ENCODE peak calls at places on chromosomes 13 and 19, in seven cellular contexts. One of them, this sample, is unnamed.

GRCh38 chr19:40267601-40267997 is 17.5 kb downstream of the AKT2 start:
- DNase-seq in adrenal gland: no peak
- DNase-seq in pancreas: no peak
- DNase-seq in ascending aorta: no peak
- DNase-seq in foreskin fibroblast: no peak
- DNase-seq in cardiac fibroblast: no peak
- DNase-seq in Peyer's patch: no peak
- DNase-seq in this sample: no peak

GRCh38 chr19:47186337-47187022 is 44.5 kb downstream of the BBC3 start:
- DNase-seq in pancreas: no peak
- DNase-seq in foreskin fibroblast: peak
- DNase-seq in ascending aorta: no peak
- DNase-seq in cardiac fibroblast: no peak
- DNase-seq in adrenal gland: no peak
- DNase-seq in Peyer's patch: peak
- DNase-seq in this sample: no peak

GRCh38 chr19:47540748-47541147 is 25.9 kb upstream of the NAPA start:
- DNase-seq in ascending aorta: no peak
- DNase-seq in Peyer's patch: no peak
- DNase-seq in pancreas: no peak
- DNase-seq in foreskin fibroblast: peak
- DNase-seq in cardiac fibroblast: peak
- DNase-seq in adrenal gland: peak
- DNase-seq in this sample: peak

GRCh38 chr13:83773961-83774360 is 108.3 kb downstream of the SLITRK1 start:
- DNase-seq in ascending aorta: no peak
- DNase-seq in Peyer's patch: no peak
- DNase-seq in cardiac fibroblast: no peak
- DNase-seq in adrenal gland: no peak
- DNase-seq in pancreas: no peak
- DNase-seq in foreskin fibroblast: peak
- DNase-seq in this sample: no peak

GRCh38 chr13:29861694-29862110 is 11.3 kb upstream of the UBL3 start:
- DNase-seq in ascending aorta: no peak
- DNase-seq in Peyer's patch: no peak
- DNase-seq in foreskin fibroblast: peak
- DNase-seq in cardiac fibroblast: no peak
- DNase-seq in adrenal gland: no peak
- DNase-seq in pancreas: no peak
- DNase-seq in this sample: peak

GRCh38 chr19:38862321-38863059 is 12.7 kb upstream of the HNRNPL start:
- DNase-seq in Peyer's patch: no peak
- DNase-seq in ascending aorta: no peak
- DNase-seq in cardiac fibroblast: peak
- DNase-seq in adrenal gland: peak
- DNase-seq in foreskin fibroblast: peak
- DNase-seq in pancreas: no peak
- DNase-seq in this sample: peak

GRCh38 chr19:47172666-47173455 is 42.2 kb downstream of the SAE1 start:
- DNase-seq in adrenal gland: no peak
- DNase-seq in foreskin fibroblast: no peak
- DNase-seq in pancreas: no peak
- DNase-seq in cardiac fibroblast: no peak
- DNase-seq in ascending aorta: no peak
- DNase-seq in Peyer's patch: no peak
- DNase-seq in this sample: no peak

GRCh38 chr13:32639502-32640105 is 53.4 kb downstream of the PDS5B start:
- DNase-seq in pancreas: no peak
- DNase-seq in adrenal gland: peak
- DNase-seq in ascending aorta: peak
- DNase-seq in foreskin fibroblast: peak
- DNase-seq in cardiac fibroblast: peak
- DNase-seq in Peyer's patch: peak
- DNase-seq in this sample: peak

GRCh38 chr13:72864142-72865035 is 82.5 kb downstream of the PIBF1 start:
- DNase-seq in cardiac fibroblast: peak
- DNase-seq in ascending aorta: no peak
- DNase-seq in foreskin fibroblast: peak
- DNase-seq in Peyer's patch: no peak
- DNase-seq in pancreas: no peak
- DNase-seq in adrenal gland: no peak
- DNase-seq in this sample: peak

GRCh38 chr13:54241719-54242118 is 1213.1 kb downstream of the OLFM4 start:
- DNase-seq in adrenal gland: no peak
- DNase-seq in foreskin fibroblast: no peak
- DNase-seq in cardiac fibroblast: no peak
- DNase-seq in Peyer's patch: no peak
- DNase-seq in pancreas: no peak
- DNase-seq in ascending aorta: no peak
- DNase-seq in this sample: no peak

GRCh38 chr19:11480081-11480926 is 542 bp downstream of the ELAVL3 start:
- DNase-seq in cardiac fibroblast: no peak
- DNase-seq in adrenal gland: no peak
- DNase-seq in pancreas: no peak
- DNase-seq in Peyer's patch: no peak
- DNase-seq in ascending aorta: no peak
- DNase-seq in foreskin fibroblast: no peak
- DNase-seq in this sample: no peak

GRCh38 chr19:15812059-15812722 is 3.3 kb downstream of the OR10H1 start:
- DNase-seq in adrenal gland: no peak
- DNase-seq in Peyer's patch: no peak
- DNase-seq in pancreas: no peak
- DNase-seq in ascending aorta: no peak
- DNase-seq in foreskin fibroblast: no peak
- DNase-seq in cardiac fibroblast: no peak
- DNase-seq in this sample: no peak

GRCh38 chr13:99034333-99035085 is 56.6 kb upstream of the DOCK9 start:
- DNase-seq in foreskin fibroblast: no peak
- DNase-seq in ascending aorta: no peak
- DNase-seq in cardiac fibroblast: no peak
- DNase-seq in adrenal gland: no peak
- DNase-seq in Peyer's patch: no peak
- DNase-seq in pancreas: no peak
- DNase-seq in this sample: no peak

GRCh38 chr13:27264648-27265047 is 6.0 kb upstream of the RASL11A start:
- DNase-seq in cardiac fibroblast: no peak
- DNase-seq in pancreas: no peak
- DNase-seq in Peyer's patch: no peak
- DNase-seq in ascending aorta: no peak
- DNase-seq in adrenal gland: peak
- DNase-seq in foreskin fibroblast: no peak
- DNase-seq in this sample: no peak

GRCh38 chr13:77521194-77521593 is 14.3 kb upstream of the SCEL start:
- DNase-seq in Peyer's patch: no peak
- DNase-seq in ascending aorta: no peak
- DNase-seq in cardiac fibroblast: no peak
- DNase-seq in foreskin fibroblast: peak
- DNase-seq in pancreas: no peak
- DNase-seq in adrenal gland: no peak
- DNase-seq in this sample: peak

GRCh38 chr19:14950421-14950820 is 9.1 kb downstream of the OR7C2 start:
- DNase-seq in cardiac fibroblast: no peak
- DNase-seq in ascending aorta: no peak
- DNase-seq in foreskin fibroblast: no peak
- DNase-seq in adrenal gland: no peak
- DNase-seq in pancreas: no peak
- DNase-seq in Peyer's patch: no peak
- DNase-seq in this sample: no peak

GRCh38 chr13:41007359-41008118 is 11.6 kb downstream of the ELF1 start:
- DNase-seq in adrenal gland: no peak
- DNase-seq in Peyer's patch: no peak
- DNase-seq in pancreas: no peak
- DNase-seq in cardiac fibroblast: no peak
- DNase-seq in foreskin fibroblast: peak
- DNase-seq in ascending aorta: no peak
- DNase-seq in this sample: no peak

GRCh38 chr19:18589380-18590272 is 1.0 kb downstream of the REX1BD start:
- DNase-seq in foreskin fibroblast: peak
- DNase-seq in Peyer's patch: peak
- DNase-seq in ascending aorta: peak
- DNase-seq in pancreas: peak
- DNase-seq in cardiac fibroblast: peak
- DNase-seq in adrenal gland: peak
- DNase-seq in this sample: peak
- TF ChIP-seq CTCF in foreskin fibroblast: no peak
- TF ChIP-seq CTCF in Peyer's patch: peak
- TF ChIP-seq CTCF in ascending aorta: peak
- TF ChIP-seq CTCF in pancreas: no peak
- TF ChIP-seq CTCF in cardiac fibroblast: no peak
- TF ChIP-seq CTCF in adrenal gland: peak
- TF ChIP-seq CTCF in this sample: no peak

DNA sequence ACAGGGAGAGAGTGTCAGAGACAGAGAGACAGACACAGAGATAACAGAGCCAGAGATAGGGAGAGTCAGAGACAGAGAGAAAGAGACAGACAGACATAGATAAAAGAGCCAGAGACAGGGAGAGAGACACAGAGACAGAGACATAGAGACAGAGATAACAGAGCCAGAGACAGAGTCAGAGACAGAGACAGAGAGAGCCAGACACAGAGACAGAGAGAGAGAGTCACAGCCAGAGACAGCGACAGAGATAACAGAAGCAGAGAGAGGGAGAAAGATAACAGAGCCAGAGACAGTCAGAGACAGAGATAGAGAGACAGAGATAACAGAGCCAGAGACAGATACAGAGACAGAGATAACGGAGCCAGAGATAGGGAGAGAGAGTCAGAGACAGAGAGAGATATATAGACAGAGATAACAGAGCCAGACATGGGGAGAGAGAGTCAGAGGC is 865 bp upstream of the TNFSF9 start:
- DNase-seq in pancreas: no peak
- DNase-seq in adrenal gland: no peak
- DNase-seq in foreskin fibroblast: no peak
- DNase-seq in Peyer's patch: no peak
- DNase-seq in cardiac fibroblast: no peak
- DNase-seq in ascending aorta: no peak
- DNase-seq in this sample: no peak
- H3K4me3 ChIP-seq in pancreas: peak
- H3K4me3 ChIP-seq in adrenal gland: no peak
- H3K4me3 ChIP-seq in foreskin fibroblast: peak
- H3K4me3 ChIP-seq in Peyer's patch: peak
- H3K4me3 ChIP-seq in cardiac fibroblast: peak
- H3K4me3 ChIP-seq in ascending aorta: peak
- H3K4me3 ChIP-seq in this sample: peak

GRCh38 chr19:679418-680286 is 3.5 kb downstream of the FSTL3 start:
- DNase-seq in ascending aorta: peak
- DNase-seq in foreskin fibroblast: peak
- DNase-seq in pancreas: peak
- DNase-seq in cardiac fibroblast: peak
- DNase-seq in Peyer's patch: no peak
- DNase-seq in adrenal gland: peak
- DNase-seq in this sample: peak

GRCh38 chr19:681029-681626 is 4.9 kb downstream of the FSTL3 start:
- DNase-seq in ascending aorta: peak
- DNase-seq in cardiac fibroblast: peak
- DNase-seq in Peyer's patch: peak
- DNase-seq in pancreas: peak
- DNase-seq in adrenal gland: no peak
- DNase-seq in foreskin fibroblast: peak
- DNase-seq in this sample: no peak

GRCh38 chr19:681638-682037 is 5.4 kb downstream of the FSTL3 start:
- DNase-seq in foreskin fibroblast: no peak
- DNase-seq in ascending aorta: no peak
- DNase-seq in Peyer's patch: no peak
- DNase-seq in cardiac fibroblast: no peak
- DNase-seq in adrenal gland: no peak
- DNase-seq in pancreas: no peak
- DNase-seq in this sample: no peak

GRCh38 chr19:678791-679388 is 2.7 kb downstream of the FSTL3 start:
- DNase-seq in Peyer's patch: no peak
- DNase-seq in cardiac fibroblast: no peak
- DNase-seq in foreskin fibroblast: peak
- DNase-seq in pancreas: no peak
- DNase-seq in adrenal gland: no peak
- DNase-seq in ascending aorta: no peak
- DNase-seq in this sample: no peak

DNA sequence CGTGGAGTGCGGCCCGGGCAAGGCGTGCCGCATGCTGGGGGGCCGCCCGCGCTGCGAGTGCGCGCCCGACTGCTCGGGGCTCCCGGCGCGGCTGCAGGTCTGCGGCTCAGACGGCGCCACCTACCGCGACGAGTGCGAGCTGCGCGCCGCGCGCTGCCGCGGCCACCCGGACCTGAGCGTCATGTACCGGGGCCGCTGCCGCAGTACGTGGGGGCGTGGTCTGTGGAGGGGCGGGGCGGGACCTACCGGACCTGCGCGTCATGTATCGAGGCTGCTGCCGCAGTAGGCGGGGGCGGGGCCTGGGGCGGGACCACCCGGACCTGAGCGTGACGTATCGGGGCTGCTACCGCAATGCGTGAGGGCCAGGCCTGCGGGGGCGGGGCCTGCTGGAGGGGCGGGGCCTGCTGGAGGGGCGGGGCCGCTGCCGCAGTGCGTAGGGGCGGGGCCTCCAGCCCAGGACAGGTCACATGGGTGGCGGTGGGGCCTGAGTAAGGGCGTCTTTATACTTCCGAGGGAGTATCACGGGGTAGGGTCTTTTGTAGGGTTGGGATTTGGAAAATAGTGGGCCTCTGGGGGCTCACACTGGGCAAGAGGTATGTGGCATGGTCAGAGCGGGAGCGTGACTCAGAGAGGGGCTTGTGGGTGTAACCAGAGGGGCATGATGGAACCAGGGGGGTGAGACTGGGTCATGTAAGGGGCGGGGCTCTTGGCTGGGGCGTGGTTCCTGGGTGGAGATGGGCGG is 4.3 kb downstream of the FSTL3 start:
- DNase-seq in adrenal gland: peak
- DNase-seq in pancreas: peak
- DNase-seq in Peyer's patch: peak
- DNase-seq in ascending aorta: peak
- DNase-seq in foreskin fibroblast: peak
- DNase-seq in cardiac fibroblast: peak
- DNase-seq in this sample: peak
- TF ChIP-seq CTCF in adrenal gland: no peak
- TF ChIP-seq CTCF in pancreas: peak
- TF ChIP-seq CTCF in Peyer's patch: peak
- TF ChIP-seq CTCF in ascending aorta: peak
- TF ChIP-seq CTCF in foreskin fibroblast: peak
- TF ChIP-seq CTCF in cardiac fibroblast: no peak
- TF ChIP-seq CTCF in this sample: peak

GRCh38 chr19:1164684-1165531 is 9.2 kb downstream of the SBNO2 start:
- DNase-seq in Peyer's patch: no peak
- DNase-seq in cardiac fibroblast: no peak
- DNase-seq in adrenal gland: peak
- DNase-seq in foreskin fibroblast: no peak
- DNase-seq in pancreas: peak
- DNase-seq in ascending aorta: no peak
- DNase-seq in this sample: no peak

GRCh38 chr19:1163934-1164683 is 10.0 kb downstream of the SBNO2 start:
- DNase-seq in ascending aorta: no peak
- DNase-seq in cardiac fibroblast: no peak
- DNase-seq in pancreas: peak
- DNase-seq in foreskin fibroblast: no peak
- DNase-seq in adrenal gland: peak
- DNase-seq in Peyer's patch: no peak
- DNase-seq in this sample: no peak

GRCh38 chr19:1161716-1162115 is 12.4 kb downstream of the SBNO2 start:
- DNase-seq in adrenal gland: peak
- DNase-seq in Peyer's patch: no peak
- DNase-seq in ascending aorta: no peak
- DNase-seq in pancreas: no peak
- DNase-seq in foreskin fibroblast: no peak
- DNase-seq in cardiac fibroblast: peak
- DNase-seq in this sample: peak

GRCh38 chr19:1162404-1163282 is 11.4 kb downstream of the SBNO2 start:
- DNase-seq in adrenal gland: peak
- DNase-seq in foreskin fibroblast: no peak
- DNase-seq in pancreas: no peak
- DNase-seq in ascending aorta: no peak
- DNase-seq in cardiac fibroblast: no peak
- DNase-seq in Peyer's patch: no peak
- DNase-seq in this sample: no peak

GRCh38 chr19:1163283-1163933 is 10.7 kb downstream of the SBNO2 start:
- DNase-seq in foreskin fibroblast: no peak
- DNase-seq in pancreas: peak
- DNase-seq in cardiac fibroblast: no peak
- DNase-seq in ascending aorta: no peak
- DNase-seq in Peyer's patch: no peak
- DNase-seq in adrenal gland: peak
- DNase-seq in this sample: no peak
- H3K4me3 ChIP-seq in foreskin fibroblast: no peak
- H3K4me3 ChIP-seq in pancreas: no peak
- H3K4me3 ChIP-seq in cardiac fibroblast: no peak
- H3K4me3 ChIP-seq in ascending aorta: no peak
- H3K4me3 ChIP-seq in Peyer's patch: no peak
- H3K4me3 ChIP-seq in adrenal gland: no peak
- H3K4me3 ChIP-seq in this sample: no peak

This sample was measured in fibroblast of the aortic adventitia.